ENCODE peak calls at places on chromosomes 16 and 17, in eight cellular contexts. D is adrenal gland, F is A673, E is EL, G is omental fat pad, J is NCI-H748 treated with DMSO at 0.1 percent for 48 hours, W is HFFc6, K is RWPE1. I is an unnamed sample.

GRCh38 chr17:37191219-37191618 is 184.6 kb upstream of the C17orf78 start:
- DNase-seq in D (no peak), F (no peak), E (peak), G (no peak), J (no peak), W (peak), K (no peak), I (no peak)

GRCh38 chr16:88783391-88784073 is 1.5 kb downstream of the PIEZO1 start:
- DNase-seq in D (peak), F (peak), E (peak), G (no peak), J (no peak), W (no peak), K (no peak), I (no peak)

GRCh38 chr17:72332367-72332766 is 211.5 kb downstream of the SOX9 start:
- DNase-seq in D (no peak), F (no peak), E (no peak), G (no peak), J (no peak), W (no peak), K (no peak), I (no peak)

GRCh38 chr16:3256146-3256875 is at the start of gene MEFV:
- DNase-seq in D (no peak), F (no peak), E (no peak), G (no peak), J (no peak), W (no peak), K (no peak), I (no peak)

GRCh38 chr16:66481943-66482390 is 54.9 kb downstream of the BEAN1 start:
- DNase-seq in D (peak), F (no peak), E (no peak), G (no peak), J (no peak), W (no peak), K (no peak), I (no peak)

GRCh38 chr17:74861554-74862107 is 1.9 kb upstream of the GRIN2C start:
- DNase-seq in D (peak), F (no peak), E (no peak), G (no peak), J (no peak), W (no peak), K (no peak), I (no peak)

GRCh38 chr17:559699-560378 is 154.8 kb downstream of the VPS53 start:
- DNase-seq in D (peak), F (no peak), E (peak), G (no peak), J (no peak), W (peak), K (peak), I (no peak)

GRCh38 chr17:68356520-68356919 is 65.2 kb downstream of the ARSG start:
- DNase-seq in D (no peak), F (no peak), E (no peak), G (no peak), J (no peak), W (no peak), K (no peak), I (no peak)

GRCh38 chr16:676565-677297 is 1.3 kb downstream of the RHBDL1 start:
- DNase-seq in D (no peak), F (no peak), E (no peak), G (no peak), J (peak), W (no peak), K (peak), I (no peak)

GRCh38 chr17:4796550-4796915 is 569 bp downstream of the PSMB6 start:
- DNase-seq in D (no peak), F (peak), E (peak), G (no peak), J (peak), W (peak), K (peak), I (peak)

GRCh38 chr17:48002208-48002919 is 31.5 kb downstream of the CDK5RAP3 start:
- DNase-seq in D (no peak), F (peak), E (peak), G (no peak), J (peak), W (peak), K (peak), I (no peak)